ENCODE peak calls at places on chromosome 1, in seven cellular contexts. J, C, N, P, X, Y and O are unnamed samples.

GRCh38 chr1:12249181-12249580 is 19.4 kb downstream of the VPS13D start:
- DNase-seq in J (no peak), C (no peak), N (no peak), P (no peak), X (no peak), Y (peak; percentile 27), O (no peak)

GRCh38 chr1:36157115-36157903 is 1.3 kb downstream of the MAP7D1 start:
- DNase-seq in J (no peak), C (no peak), N (peak; percentile 46), P (no peak), X (peak; percentile 77), Y (peak; percentile 12), O (no peak)

GRCh38 chr1:220300442-220301121 is 28.3 kb upstream of the RAB3GAP2 start:
- DNase-seq in J (peak; percentile 61), C (peak; percentile 61), N (peak; percentile 82), P (peak; percentile 60), X (peak; percentile 85), Y (peak; percentile 97), O (no peak)

GRCh38 chr1:38121231-38121680 is 74.7 kb upstream of the POU3F1 start:
- DNase-seq in J (no peak), C (no peak), N (no peak), P (no peak), X (no peak), Y (no peak), O (no peak)

GRCh38 chr1:107523061-107523460 is 382.2 kb downstream of the NTNG1 start:
- DNase-seq in J (no peak), C (no peak), N (no peak), P (no peak), X (no peak), Y (no peak), O (no peak)

GRCh38 chr1:60281360-60281932 is 207.9 kb upstream of the C1orf87 start:
- DNase-seq in J (peak; percentile 44), C (peak; percentile 45), N (peak; percentile 54), P (peak; percentile 66), X (peak; percentile 74), Y (peak; percentile 89), O (peak; percentile 27)

GRCh38 chr1:236024655-236025054 is 40.2 kb downstream of the NID1 start:
- DNase-seq in J (no peak), C (no peak), N (no peak), P (no peak), X (no peak), Y (no peak), O (no peak)

GRCh38 chr1:160167056-160167455 is 15.7 kb downstream of the ATP1A4 start:
- DNase-seq in J (no peak), C (no peak), N (no peak), P (no peak), X (no peak), Y (no peak), O (no peak)

GRCh38 chr1:158191299-158191698 is 10.6 kb downstream of the CD1D start:
- DNase-seq in J (no peak), C (no peak), N (no peak), P (no peak), X (no peak), Y (no peak), O (no peak)

DNA sequence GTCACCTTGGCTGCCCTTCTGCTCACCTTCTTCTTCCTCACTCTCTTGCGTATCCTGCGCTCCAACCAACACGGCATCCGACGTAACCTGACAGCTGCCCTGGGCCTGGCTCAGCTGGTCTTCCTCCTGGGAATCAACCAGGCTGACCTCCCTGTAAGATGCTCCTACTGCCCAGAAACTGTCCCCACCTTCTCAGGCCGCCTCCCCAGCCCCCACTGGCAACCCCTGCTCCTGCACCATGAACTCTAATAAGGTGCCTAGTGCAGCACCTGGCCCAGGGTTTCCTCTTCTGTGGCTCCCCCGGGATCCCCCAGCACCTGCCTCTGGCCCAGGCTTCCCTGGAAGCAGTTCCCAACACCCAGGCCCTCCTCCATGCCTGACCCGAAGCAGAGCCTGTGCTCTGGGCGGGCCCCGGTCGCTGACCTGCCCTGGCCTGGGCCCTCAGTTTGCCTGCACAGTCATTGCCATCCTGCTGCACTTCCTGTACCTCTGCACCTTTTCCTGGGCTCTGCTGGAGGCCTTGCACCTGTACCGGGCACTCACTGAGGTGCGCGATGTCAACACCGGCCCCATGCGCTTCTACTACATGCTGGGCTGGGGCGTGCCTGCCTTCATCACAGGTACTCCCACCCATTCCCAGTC is 12.8 kb downstream of the PSRC1 start:
- DNase-seq in J (no peak), C (peak; percentile 42), N (no peak), P (no peak), X (no peak), Y (no peak), O (no peak)
- TF ChIP-seq CTCF in J (no peak), C (no peak), N (no peak), P (no peak), X (no peak), Y (no peak), O (no peak)

DNA sequence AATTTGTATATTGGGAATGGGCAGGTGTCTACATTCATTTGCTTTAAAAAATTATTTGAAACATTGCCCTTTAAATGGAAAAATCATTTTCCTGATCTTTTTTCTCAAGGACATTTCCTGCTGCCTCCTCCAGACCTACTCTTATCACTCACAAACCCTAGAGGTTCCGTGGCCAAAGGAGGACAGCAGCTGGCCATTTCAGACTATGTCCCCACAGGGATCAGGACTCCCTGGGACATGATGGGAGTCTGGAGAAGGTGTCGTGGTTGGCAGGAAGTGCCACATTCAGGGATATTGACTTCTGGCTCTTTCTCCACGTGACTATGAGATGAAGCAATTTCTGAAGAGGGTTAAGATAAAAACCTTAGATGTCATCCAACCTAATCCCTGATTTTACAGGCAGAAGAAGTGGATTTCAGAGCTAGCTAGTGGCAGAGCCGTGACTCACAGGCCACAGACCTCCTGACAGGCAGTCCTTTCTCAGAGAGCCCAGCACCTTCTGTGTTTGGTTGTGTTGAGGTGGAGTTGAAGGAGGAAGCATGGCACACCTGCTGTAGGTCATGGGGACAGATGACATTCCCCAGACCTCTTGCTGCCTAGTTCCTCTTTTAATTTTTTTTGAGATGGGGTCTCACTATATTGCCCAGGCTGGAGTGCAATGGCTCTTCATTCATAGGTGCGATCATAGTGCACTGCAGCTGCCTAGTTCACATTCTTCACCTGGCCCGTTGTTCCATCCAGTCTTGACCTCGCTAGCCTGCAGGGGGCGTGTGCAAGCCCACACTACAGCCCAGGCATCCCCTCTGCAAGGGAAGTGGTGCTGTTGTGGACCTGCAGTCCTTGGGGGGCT is 25.5 kb upstream of the IL10 start:
- DNase-seq in J (no peak), C (no peak), N (peak; percentile 71), P (peak; percentile 31), X (no peak), Y (no peak), O (no peak)
- TF ChIP-seq CTCF in J (peak; percentile 38), C (peak; percentile 36), N (peak; percentile 92), P (peak; percentile 58), X (no peak), Y (peak; percentile 78), O (peak; percentile 63)

DNA sequence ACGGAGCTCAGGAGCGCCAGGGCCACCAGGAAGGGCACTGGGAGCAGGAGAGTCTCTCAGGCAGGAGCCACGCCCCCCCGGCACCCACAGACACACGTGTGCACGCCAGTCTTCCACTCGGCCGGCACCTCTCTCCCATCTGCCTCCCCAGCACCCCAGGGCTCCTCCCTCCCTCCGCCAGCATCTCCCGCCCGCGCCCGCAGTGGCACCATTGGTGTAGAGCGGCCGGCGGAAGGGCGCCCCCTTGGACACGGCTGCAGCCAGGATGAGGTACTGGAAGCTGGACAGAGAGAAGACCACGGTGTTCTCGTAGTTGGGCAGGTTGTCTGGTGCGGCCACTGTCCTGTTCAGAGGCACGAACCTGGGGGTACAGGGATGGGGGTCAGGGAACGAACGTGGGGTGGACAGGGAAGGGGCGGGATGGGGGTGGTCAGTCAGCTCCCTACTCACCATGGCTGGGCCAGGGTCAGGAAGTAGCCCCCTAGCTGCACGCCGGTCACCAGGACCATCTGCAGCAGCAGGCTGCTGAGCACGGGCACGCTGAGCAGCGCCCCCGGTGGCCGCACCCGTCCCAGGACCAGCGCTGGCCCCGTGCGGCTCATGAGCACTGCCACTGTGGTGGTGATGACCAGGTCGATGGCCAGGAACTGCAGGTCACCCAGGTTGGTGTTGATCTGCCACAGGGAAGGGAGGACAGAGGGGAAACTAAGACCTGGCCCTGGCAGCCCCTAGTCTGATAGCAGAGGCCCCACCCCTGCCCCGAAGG is 6.4 kb upstream of the MFAP2 start:
- DNase-seq in J (no peak), C (no peak), N (peak; percentile 33), P (peak; percentile 8), X (no peak), Y (no peak), O (no peak)
- TF ChIP-seq CTCF in J (peak; percentile 32), C (no peak), N (peak; percentile 74), P (peak; percentile 31), X (no peak), Y (peak; percentile 66), O (peak; percentile 63)

GRCh38 chr1:201876148-201876547 is 12.6 kb upstream of the SHISA4 start:
- DNase-seq in J (no peak), C (no peak), N (peak; percentile 43), P (peak; percentile 33), X (no peak), Y (no peak), O (no peak)
- TF ChIP-seq CTCF in J (peak; percentile 40), C (peak; percentile 29), N (peak; percentile 68), P (peak; percentile 38), X (peak; percentile 24), Y (peak; percentile 69), O (peak; percentile 37)

GRCh38 chr1:101436100-101436511 is 199.3 kb downstream of the S1PR1 start:
- DNase-seq in J (no peak), C (no peak), N (no peak), P (no peak), X (no peak), Y (no peak), O (no peak)

GRCh38 chr1:101440484-101440883 is 203.7 kb downstream of the S1PR1 start:
- DNase-seq in J (no peak), C (no peak), N (no peak), P (no peak), X (no peak), Y (no peak), O (no peak)

GRCh38 chr1:101438359-101438758 is 201.5 kb downstream of the S1PR1 start:
- DNase-seq in J (no peak), C (no peak), N (no peak), P (peak; percentile 1), X (no peak), Y (peak; percentile 9), O (no peak)
- TF ChIP-seq CTCF in J (peak; percentile 2), C (no peak), N (peak; percentile 16), P (no peak), X (no peak), Y (peak; percentile 43), O (peak; percentile 51)

GRCh38 chr1:117818456-117818855 is 111.0 kb downstream of the GDAP2 start:
- DNase-seq in J (no peak), C (no peak), N (no peak), P (no peak), X (no peak), Y (peak; percentile 24), O (no peak)

GRCh38 chr1:117815105-117815812 is 114.2 kb downstream of the GDAP2 start:
- DNase-seq in J (no peak), C (no peak), N (no peak), P (no peak), X (peak; percentile 53), Y (no peak), O (no peak)

GRCh38 chr1:117817629-117818028 is 111.8 kb downstream of the GDAP2 start:
- DNase-seq in J (no peak), C (no peak), N (no peak), P (no peak), X (peak; percentile 56), Y (no peak), O (no peak)

GRCh38 chr1:117812868-117813511 is 116.4 kb downstream of the GDAP2 start:
- DNase-seq in J (no peak), C (no peak), N (no peak), P (no peak), X (no peak), Y (peak; percentile 28), O (no peak)

GRCh38 chr1:117815926-117816325 is 113.5 kb downstream of the GDAP2 start:
- DNase-seq in J (no peak), C (no peak), N (peak; percentile 35), P (no peak), X (no peak), Y (no peak), O (no peak)
- TF ChIP-seq CTCF in J (no peak), C (no peak), N (peak; percentile 67), P (no peak), X (no peak), Y (peak; percentile 57), O (peak; percentile 7)